ENCODE peak calls at places on chromosomes 6 and 20, in eight cellular contexts. Q is OCI-LY7, J is pancreas, U is BJ, Y is Peyer's patch, W is H7, V is heart right ventricle, R is choroid plexus epithelial cell. S is an unnamed sample.

GRCh38 chr6:52161689-52162438 is 24.3 kb upstream of the IL17A start:
- DNase-seq in Q (no peak), J (no peak), U (no peak), Y (no peak), W (no peak), V (no peak), R (no peak), S (no peak)

GRCh38 chr20:38303908-38304379 is at the start of gene BPI:
- DNase-seq in Q (no peak), J (no peak), U (no peak), Y (no peak), W (no peak), V (no peak), R (peak; percentile 69), S (no peak)

GRCh38 chr6:84501315-84501714 is 263.1 kb downstream of the TBX18 start:
- DNase-seq in Q (no peak), J (no peak), U (no peak), Y (no peak), W (no peak), V (no peak), R (no peak), S (no peak)

GRCh38 chr20:16528078-16528477 is 45.2 kb downstream of the KIF16B start:
- DNase-seq in Q (no peak), J (no peak), U (peak; percentile 27), Y (peak; percentile 77), W (no peak), V (no peak), R (peak; percentile 95), S (no peak)

GRCh38 chr20:57738053-57738452 is 28.2 kb upstream of the PMEPA1 start:
- DNase-seq in Q (no peak), J (no peak), U (no peak), Y (no peak), W (no peak), V (no peak), R (no peak), S (no peak)

GRCh38 chr6:701696-702479 is 8.9 kb upstream of the EXOC2 start:
- DNase-seq in Q (peak; percentile 22), J (no peak), U (no peak), Y (no peak), W (peak; percentile 63), V (no peak), R (no peak), S (no peak)

GRCh38 chr6:83872386-83873118 is 13.1 kb downstream of the CYB5R4 start:
- DNase-seq in Q (no peak), J (no peak), U (no peak), Y (no peak), W (no peak), V (no peak), R (peak; percentile 47), S (no peak)

GRCh38 chr6:68990313-68990712 is 355.2 kb downstream of the ADGRB3 start:
- DNase-seq in Q (no peak), J (no peak), U (no peak), Y (no peak), W (no peak), V (no peak), R (no peak), S (no peak)

GRCh38 chr6:41199427-41200246 is 1.3 kb downstream of the TREML2 start:
- DNase-seq in Q (peak; percentile 45), J (no peak), U (no peak), Y (no peak), W (no peak), V (no peak), R (no peak), S (no peak)

GRCh38 chr20:41005361-41005729 is 23.3 kb upstream of the TOP1 start:
- DNase-seq in Q (no peak), J (peak; percentile 82), U (peak; percentile 57), Y (peak; percentile 74), W (no peak), V (peak; percentile 90), R (peak; percentile 98), S (peak; percentile 40)

GRCh38 chr6:100445512-100445911 is 19.2 kb downstream of the SIM1 start:
- DNase-seq in Q (no peak), J (no peak), U (no peak), Y (no peak), W (no peak), V (no peak), R (no peak), S (no peak)

GRCh38 chr6:100446115-100446921 is 18.4 kb downstream of the SIM1 start:
- DNase-seq in Q (no peak), J (no peak), U (no peak), Y (no peak), W (peak; percentile 65), V (no peak), R (no peak), S (no peak)

GRCh38 chr6:100446922-100447899 is 17.5 kb downstream of the SIM1 start:
- DNase-seq in Q (no peak), J (no peak), U (no peak), Y (no peak), W (peak; percentile 55), V (no peak), R (no peak), S (no peak)

GRCh38 chr6:100449239-100449691 is 15.5 kb downstream of the SIM1 start:
- DNase-seq in Q (no peak), J (peak; percentile 53), U (no peak), Y (no peak), W (peak; percentile 31), V (no peak), R (no peak), S (no peak)

DNA sequence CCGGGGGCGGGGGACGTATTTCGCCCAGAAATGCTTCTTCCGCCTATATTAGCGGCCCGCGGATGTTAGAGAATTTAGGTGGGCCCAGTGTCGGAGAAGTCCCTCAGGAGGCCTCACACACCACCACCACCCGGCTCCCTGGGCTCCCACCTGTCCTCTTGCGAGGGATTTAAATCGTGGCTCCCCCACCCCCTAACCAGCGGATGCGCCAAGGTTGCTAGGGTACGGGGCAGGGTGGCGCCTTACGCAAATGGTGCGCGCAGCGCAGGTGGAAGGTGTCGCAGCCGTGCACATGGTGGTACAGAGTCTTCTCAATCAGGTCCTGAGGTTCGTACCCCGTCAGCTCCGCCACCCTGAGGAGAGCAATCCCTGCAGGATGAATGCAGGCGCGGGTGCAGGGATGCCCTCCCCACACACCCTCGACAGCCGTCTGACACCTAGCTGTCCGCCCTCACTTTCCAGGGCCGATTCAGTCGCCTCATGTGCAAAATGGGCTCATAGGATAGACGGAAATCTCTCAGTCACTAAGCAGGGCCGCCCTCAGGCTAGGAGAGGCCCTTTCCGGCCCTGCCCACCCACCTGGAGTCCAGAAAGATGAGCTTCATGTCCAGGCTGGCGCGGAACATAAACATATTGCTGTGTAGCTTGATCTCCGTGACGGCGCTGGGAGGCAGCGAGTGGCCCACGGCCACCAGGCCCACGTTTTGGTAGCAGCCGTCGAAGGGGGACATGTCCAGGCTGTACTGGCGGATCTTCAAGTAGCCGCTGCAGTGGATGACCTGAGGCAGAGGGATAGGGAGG is 16.6 kb downstream of the SIM1 start:
- DNase-seq in Q (no peak), J (peak; percentile 57), U (no peak), Y (no peak), W (peak; percentile 61), V (no peak), R (no peak), S (no peak)
- H3K4me3 ChIP-seq in Q (no peak overlapping the region), J (no peak overlapping the region), U (peak overlapping the region; percentile 39), Y (no peak overlapping the region), W (peak overlapping the region; percentile 14), V (no peak overlapping the region), R (no peak overlapping the region), S (no peak overlapping the region)

DNA sequence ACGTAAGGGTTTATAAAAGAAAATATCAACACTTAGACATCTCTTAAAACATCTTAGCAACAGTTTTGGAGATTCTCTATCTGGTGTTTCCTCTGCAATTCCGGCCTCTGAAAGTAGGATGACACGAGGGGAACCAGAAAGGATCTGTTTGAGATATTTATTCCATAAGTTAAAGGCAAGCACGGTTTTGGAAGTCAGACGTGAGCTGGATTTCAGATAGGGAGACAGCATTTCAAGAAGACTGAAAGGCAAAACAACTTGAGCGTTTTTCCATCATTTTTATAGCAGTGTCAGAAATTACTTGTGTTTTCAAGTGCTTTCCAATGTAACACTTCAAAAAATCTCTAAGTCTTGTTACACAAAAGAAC is 52.9 kb upstream of the BTN3A2 start:
- DNase-seq in Q (no peak), J (no peak), U (no peak), Y (no peak), W (no peak), V (no peak), R (no peak), S (no peak)
- H3K4me3 ChIP-seq in Q (peak overlapping the region; percentile 71), J (no peak overlapping the region), U (peak overlapping the region; percentile 30), Y (no peak overlapping the region), W (peak overlapping the region; percentile 69), V (peak overlapping the region; percentile 4), R (peak overlapping the region; percentile 50), S (peak overlapping the region; percentile 50)

DNA sequence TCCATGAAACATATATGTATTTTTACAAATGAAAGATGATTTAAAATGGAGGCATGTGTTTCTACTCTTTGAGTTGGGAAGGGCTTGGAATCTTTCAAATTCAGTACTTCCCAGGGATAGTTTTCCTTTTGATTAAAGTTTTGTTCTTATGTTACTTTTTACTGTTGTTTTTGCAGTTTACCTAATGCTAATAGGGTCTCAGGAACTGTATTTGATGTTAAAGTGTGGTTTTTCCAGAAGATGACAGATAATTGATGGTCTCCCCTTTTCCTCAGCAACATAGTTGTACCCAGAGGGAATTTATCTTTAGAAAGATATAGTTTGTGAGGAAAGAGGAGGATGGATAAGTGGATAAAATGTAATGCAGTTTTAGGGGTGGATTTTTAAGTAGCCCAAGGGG is 42.1 kb downstream of the GNAS start:
- DNase-seq in Q (no peak), J (no peak), U (no peak), Y (no peak), W (no peak), V (no peak), R (no peak), S (no peak)
- H3K4me3 ChIP-seq in Q (peak overlapping the region; percentile 90), J (no peak overlapping the region), U (no peak overlapping the region), Y (no peak overlapping the region), W (no peak overlapping the region), V (no peak overlapping the region), R (peak overlapping the region; percentile 35), S (peak overlapping the region; percentile 25)

GRCh38 chr20:33037456-33037855 is 6.0 kb downstream of the BPIFB6 start:
- DNase-seq in Q (no peak), J (no peak), U (no peak), Y (no peak), W (no peak), V (no peak), R (no peak), S (no peak)
- H3K4me3 ChIP-seq in Q (no peak overlapping the region), J (no peak overlapping the region), U (no peak overlapping the region), Y (no peak overlapping the region), W (no peak overlapping the region), V (no peak overlapping the region), R (no peak overlapping the region), S (no peak overlapping the region)

GRCh38 chr6:22108199-22108598 is 188.6 kb downstream of the PRL start:
- DNase-seq in Q (no peak), J (no peak), U (no peak), Y (no peak), W (no peak), V (peak; percentile 11), R (no peak), S (no peak)
- H3K4me3 ChIP-seq in Q (no peak overlapping the region), J (no peak overlapping the region), U (no peak overlapping the region), Y (no peak overlapping the region), W (no peak overlapping the region), V (no peak overlapping the region), R (no peak overlapping the region), S (no peak overlapping the region)

S was measured in esophagus squamous epithelium.